ENCODE peak calls at places on chromosomes 13 and 19, in eight cellular contexts. One of them, this sample, is unnamed.

GRCh38 chr13:98672947-98673545 is 79.4 kb downstream of the SLC15A1 start:
- DNase-seq in K562: peak; percentile 55
- DNase-seq in SK-N-SH: peak; percentile 77
- DNase-seq in endothelial cell of umbilical vein: peak; percentile 67
- DNase-seq in H1: peak; percentile 15
- DNase-seq in GM12878: peak; percentile 13
- DNase-seq in SK-N-MC: no peak
- DNase-seq in HepG2: peak; percentile 81
- DNase-seq in this sample: peak; percentile 71

GRCh38 chr13:28568286-28568685 is 73.4 kb upstream of the FLT1 start:
- DNase-seq in K562: peak; percentile 31
- DNase-seq in SK-N-SH: peak; percentile 46
- DNase-seq in endothelial cell of umbilical vein: peak; percentile 49
- DNase-seq in H1: no peak
- DNase-seq in GM12878: no peak
- DNase-seq in SK-N-MC: no peak
- DNase-seq in HepG2: no peak
- DNase-seq in this sample: no peak

GRCh38 chr19:3585301-3586123 is at the start of gene GIPC3:
- DNase-seq in K562: peak; percentile 67
- DNase-seq in SK-N-SH: peak; percentile 73
- DNase-seq in endothelial cell of umbilical vein: no peak
- DNase-seq in H1: no peak
- DNase-seq in GM12878: no peak
- DNase-seq in SK-N-MC: no peak
- DNase-seq in HepG2: no peak
- DNase-seq in this sample: no peak

GRCh38 chr13:35552172-35552844 is 75.8 kb upstream of the MAB21L1 start:
- DNase-seq in K562: no peak
- DNase-seq in SK-N-SH: no peak
- DNase-seq in endothelial cell of umbilical vein: peak; percentile 44
- DNase-seq in H1: no peak
- DNase-seq in GM12878: no peak
- DNase-seq in SK-N-MC: no peak
- DNase-seq in HepG2: no peak
- DNase-seq in this sample: no peak

GRCh38 chr13:37657134-37657533 is 58.6 kb upstream of the POSTN start:
- DNase-seq in K562: no peak
- DNase-seq in SK-N-SH: no peak
- DNase-seq in endothelial cell of umbilical vein: peak; percentile 91
- DNase-seq in H1: no peak
- DNase-seq in GM12878: no peak
- DNase-seq in SK-N-MC: no peak
- DNase-seq in HepG2: no peak
- DNase-seq in this sample: no peak

GRCh38 chr19:40726279-40726678 is 9.4 kb downstream of the ITPKC start:
- DNase-seq in K562: no peak
- DNase-seq in SK-N-SH: no peak
- DNase-seq in endothelial cell of umbilical vein: no peak
- DNase-seq in H1: no peak
- DNase-seq in GM12878: no peak
- DNase-seq in SK-N-MC: no peak
- DNase-seq in HepG2: no peak
- DNase-seq in this sample: no peak

GRCh38 chr19:3285647-3286176 is 61.3 kb downstream of the CELF5 start:
- DNase-seq in K562: peak; percentile 99
- DNase-seq in SK-N-SH: peak; percentile 91
- DNase-seq in endothelial cell of umbilical vein: no peak
- DNase-seq in H1: no peak
- DNase-seq in GM12878: no peak
- DNase-seq in SK-N-MC: no peak
- DNase-seq in HepG2: peak; percentile 59
- DNase-seq in this sample: no peak

GRCh38 chr13:30997697-30998547 is 65.5 kb downstream of the TEX26 start:
- DNase-seq in K562: no peak
- DNase-seq in SK-N-SH: peak; percentile 55
- DNase-seq in endothelial cell of umbilical vein: no peak
- DNase-seq in H1: no peak
- DNase-seq in GM12878: no peak
- DNase-seq in SK-N-MC: no peak
- DNase-seq in HepG2: no peak
- DNase-seq in this sample: no peak

GRCh38 chr19:1324792-1325567 is 39.3 kb downstream of the EFNA2 start:
- DNase-seq in K562: peak; percentile 88
- DNase-seq in SK-N-SH: peak; percentile 84
- DNase-seq in endothelial cell of umbilical vein: peak; percentile 59
- DNase-seq in H1: no peak
- DNase-seq in GM12878: no peak
- DNase-seq in SK-N-MC: no peak
- DNase-seq in HepG2: peak; percentile 82
- DNase-seq in this sample: peak; percentile 19

GRCh38 chr19:48638831-48639381 is 1.7 kb upstream of the DBP start:
- DNase-seq in K562: peak; percentile 77
- DNase-seq in SK-N-SH: peak; percentile 69
- DNase-seq in endothelial cell of umbilical vein: no peak
- DNase-seq in H1: no peak
- DNase-seq in GM12878: no peak
- DNase-seq in SK-N-MC: no peak
- DNase-seq in HepG2: no peak
- DNase-seq in this sample: no peak

GRCh38 chr19:51593138-51593890 is 22.2 kb downstream of the ZNF175 start:
- DNase-seq in K562: peak; percentile 26
- DNase-seq in SK-N-SH: no peak
- DNase-seq in endothelial cell of umbilical vein: no peak
- DNase-seq in H1: no peak
- DNase-seq in GM12878: no peak
- DNase-seq in SK-N-MC: no peak
- DNase-seq in HepG2: no peak
- DNase-seq in this sample: no peak

GRCh38 chr19:51595190-51595589 is 24.1 kb downstream of the ZNF175 start:
- DNase-seq in K562: no peak
- DNase-seq in SK-N-SH: no peak
- DNase-seq in endothelial cell of umbilical vein: no peak
- DNase-seq in H1: no peak
- DNase-seq in GM12878: no peak
- DNase-seq in SK-N-MC: no peak
- DNase-seq in HepG2: no peak
- DNase-seq in this sample: no peak

GRCh38 chr19:51593969-51594773 is 23.1 kb downstream of the ZNF175 start:
- DNase-seq in K562: peak; percentile 97
- DNase-seq in SK-N-SH: peak; percentile 96
- DNase-seq in endothelial cell of umbilical vein: peak; percentile 97
- DNase-seq in H1: peak; percentile 87
- DNase-seq in GM12878: peak; percentile 89
- DNase-seq in SK-N-MC: peak; percentile 80
- DNase-seq in HepG2: peak; percentile 76
- DNase-seq in this sample: peak; percentile 90

GRCh38 chr19:51595776-51596175 is 24.7 kb downstream of the ZNF175 start:
- DNase-seq in K562: no peak
- DNase-seq in SK-N-SH: no peak
- DNase-seq in endothelial cell of umbilical vein: no peak
- DNase-seq in H1: no peak
- DNase-seq in GM12878: no peak
- DNase-seq in SK-N-MC: no peak
- DNase-seq in HepG2: no peak
- DNase-seq in this sample: no peak

GRCh38 chr19:51594774-51595109 is 23.7 kb downstream of the ZNF175 start:
- DNase-seq in K562: no peak
- DNase-seq in SK-N-SH: no peak
- DNase-seq in endothelial cell of umbilical vein: no peak
- DNase-seq in H1: no peak
- DNase-seq in GM12878: no peak
- DNase-seq in SK-N-MC: no peak
- DNase-seq in HepG2: no peak
- DNase-seq in this sample: no peak
- H3K9ac ChIP-seq in K562: peak overlapping the region; percentile 64
- H3K9ac ChIP-seq in SK-N-SH: peak overlapping the region; percentile 57
- H3K9ac ChIP-seq in endothelial cell of umbilical vein: peak overlapping the region; percentile 1
- H3K9ac ChIP-seq in H1: no peak overlapping the region
- H3K9ac ChIP-seq in GM12878: peak overlapping the region; percentile 62
- H3K9ac ChIP-seq in SK-N-MC: peak overlapping the region; percentile 17
- H3K9ac ChIP-seq in HepG2: peak overlapping the region; percentile 33
- H3K9ac ChIP-seq in this sample: peak overlapping the region; percentile 39

DNA sequence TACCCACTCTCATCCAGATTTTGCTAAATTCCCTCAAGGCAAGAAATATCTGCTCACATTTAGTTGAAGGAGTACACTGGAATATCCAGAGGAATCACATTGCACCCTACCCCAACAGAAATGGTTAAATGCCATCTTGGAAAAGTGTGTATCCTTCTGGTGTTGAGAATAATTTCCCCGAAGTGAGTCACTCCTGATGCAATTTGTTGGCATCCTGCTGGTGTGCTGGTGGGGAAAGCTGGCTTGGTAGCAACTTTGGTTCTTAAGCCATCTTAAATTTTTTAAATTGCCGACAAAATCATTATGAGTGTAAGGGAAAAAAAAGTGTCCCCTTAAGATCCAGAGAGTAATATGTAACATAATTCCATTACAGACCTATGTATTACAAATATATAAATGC is 337.3 kb upstream of the DACH1 start:
- DNase-seq in K562: no peak
- DNase-seq in SK-N-SH: no peak
- DNase-seq in endothelial cell of umbilical vein: no peak
- DNase-seq in H1: no peak
- DNase-seq in GM12878: no peak
- DNase-seq in SK-N-MC: no peak
- DNase-seq in HepG2: no peak
- DNase-seq in this sample: peak; percentile 2
- TF ChIP-seq POLR2AphosphoS5 in K562: no peak
- TF ChIP-seq POLR2AphosphoS5 in SK-N-SH: no peak
- TF ChIP-seq POLR2AphosphoS5 in endothelial cell of umbilical vein: no peak
- TF ChIP-seq POLR2AphosphoS5 in H1: no peak
- TF ChIP-seq POLR2AphosphoS5 in GM12878: no peak
- TF ChIP-seq POLR2AphosphoS5 in SK-N-MC: no peak
- TF ChIP-seq POLR2AphosphoS5 in HepG2: no peak
- TF ChIP-seq POLR2AphosphoS5 in this sample: no peak

DNA sequence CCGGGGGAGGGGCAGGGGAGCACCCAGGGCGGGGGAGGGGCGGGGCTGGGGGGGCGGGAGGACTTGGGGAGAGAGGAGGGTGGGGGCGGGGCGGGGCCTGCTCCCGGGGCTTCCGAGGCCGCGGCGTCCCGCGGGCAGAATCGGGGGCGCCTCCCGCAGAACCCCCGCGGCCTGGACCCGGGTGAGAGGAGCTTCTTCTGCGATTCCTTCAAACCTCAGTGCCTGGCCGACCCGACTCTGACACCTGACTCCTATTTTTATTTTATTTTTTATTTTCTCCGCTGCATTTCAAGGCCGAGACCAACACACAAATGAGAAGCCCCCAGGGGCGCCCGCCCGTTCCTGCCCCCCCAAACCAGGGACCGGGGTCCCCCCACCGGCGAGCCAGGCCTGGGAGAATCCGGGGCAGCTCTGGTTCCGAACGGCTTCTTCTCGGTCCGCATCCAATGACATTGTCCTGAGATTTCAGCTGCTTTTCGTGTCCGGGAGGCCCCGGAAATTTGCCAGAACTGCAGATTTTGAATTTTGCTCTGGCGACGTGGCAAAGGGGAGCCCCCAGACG is 522 bp upstream of the GRTP1 start:
- DNase-seq in K562: no peak
- DNase-seq in SK-N-SH: no peak
- DNase-seq in endothelial cell of umbilical vein: no peak
- DNase-seq in H1: no peak
- DNase-seq in GM12878: no peak
- DNase-seq in SK-N-MC: no peak
- DNase-seq in HepG2: no peak
- DNase-seq in this sample: no peak
- H3K9ac ChIP-seq in K562: no peak overlapping the region
- H3K9ac ChIP-seq in SK-N-SH: peak overlapping the region; percentile 36
- H3K9ac ChIP-seq in endothelial cell of umbilical vein: no peak overlapping the region
- H3K9ac ChIP-seq in H1: no peak overlapping the region
- H3K9ac ChIP-seq in GM12878: no peak overlapping the region
- H3K9ac ChIP-seq in SK-N-MC: peak overlapping the region; percentile 84
- H3K9ac ChIP-seq in HepG2: peak overlapping the region; percentile 52
- H3K9ac ChIP-seq in this sample: peak overlapping the region; percentile 20

GRCh38 chr13:91347996-91348905 is 764 bp downstream of the MIR17HG start:
- DNase-seq in K562: peak; percentile 99
- DNase-seq in SK-N-SH: no peak
- DNase-seq in endothelial cell of umbilical vein: peak; percentile 23
- DNase-seq in H1: no peak
- DNase-seq in GM12878: no peak
- DNase-seq in SK-N-MC: no peak
- DNase-seq in HepG2: no peak
- DNase-seq in this sample: no peak
- TF ChIP-seq POLR2AphosphoS5 in K562: no peak
- TF ChIP-seq POLR2AphosphoS5 in SK-N-SH: no peak
- TF ChIP-seq POLR2AphosphoS5 in endothelial cell of umbilical vein: no peak
- TF ChIP-seq POLR2AphosphoS5 in H1: peak; percentile 52
- TF ChIP-seq POLR2AphosphoS5 in GM12878: no peak
- TF ChIP-seq POLR2AphosphoS5 in SK-N-MC: no peak
- TF ChIP-seq POLR2AphosphoS5 in HepG2: peak; percentile 1
- TF ChIP-seq POLR2AphosphoS5 in this sample: no peak

DNA sequence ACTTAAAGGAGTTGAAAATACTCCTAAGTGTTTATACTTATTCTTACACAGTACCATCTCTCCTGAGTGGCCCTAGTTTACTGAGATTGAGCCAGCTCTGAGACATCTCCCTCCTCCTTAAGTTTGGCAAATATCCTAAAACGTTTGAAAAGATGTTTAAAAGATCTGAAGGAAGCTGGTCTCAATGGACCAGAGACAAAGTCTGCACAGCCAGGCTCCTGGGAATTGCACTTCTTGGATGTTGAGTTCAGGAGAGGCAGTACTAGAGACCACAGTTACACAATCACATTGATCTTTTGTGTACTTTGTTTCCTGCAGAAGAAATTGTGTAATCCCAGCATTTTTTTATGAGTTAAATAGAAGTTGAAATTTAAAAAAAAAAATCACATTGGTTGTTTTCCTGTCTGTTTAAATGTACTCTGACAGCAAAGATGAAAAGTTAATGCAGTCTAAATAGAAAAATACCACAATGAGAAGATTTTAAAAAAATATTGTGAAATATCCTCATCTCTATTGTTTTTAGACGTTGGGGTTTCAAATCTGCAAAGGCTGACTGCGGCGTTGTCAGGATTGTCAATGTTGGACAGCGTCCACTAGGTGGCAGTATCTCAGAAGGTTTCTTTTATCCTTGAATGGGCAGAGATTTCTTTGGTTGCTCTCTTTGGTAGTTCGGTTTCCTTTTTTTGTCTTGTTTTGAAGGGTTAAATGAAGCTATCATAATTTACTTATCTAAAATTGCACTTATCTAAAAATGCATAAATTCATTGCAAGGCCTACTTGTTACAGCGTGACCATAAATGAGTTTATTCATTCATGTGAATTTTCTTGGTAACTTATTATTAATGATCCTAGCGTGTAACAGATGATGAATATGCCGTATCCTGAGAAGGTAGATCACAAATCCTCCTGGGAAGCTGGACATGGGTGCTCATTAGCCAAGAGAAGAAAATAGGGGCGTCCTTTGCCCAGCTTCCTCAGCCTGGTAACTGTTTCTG is 20.9 kb downstream of the TNFSF11 start:
- DNase-seq in K562: peak; percentile 61
- DNase-seq in SK-N-SH: peak; percentile 58
- DNase-seq in endothelial cell of umbilical vein: peak; percentile 62
- DNase-seq in H1: no peak
- DNase-seq in GM12878: peak; percentile 46
- DNase-seq in SK-N-MC: peak; percentile 26
- DNase-seq in HepG2: peak; percentile 52
- DNase-seq in this sample: peak; percentile 51
- H3K9ac ChIP-seq in K562: no peak overlapping the region
- H3K9ac ChIP-seq in SK-N-SH: no peak overlapping the region
- H3K9ac ChIP-seq in endothelial cell of umbilical vein: no peak overlapping the region
- H3K9ac ChIP-seq in H1: no peak overlapping the region
- H3K9ac ChIP-seq in GM12878: no peak overlapping the region
- H3K9ac ChIP-seq in SK-N-MC: no peak overlapping the region
- H3K9ac ChIP-seq in HepG2: no peak overlapping the region
- H3K9ac ChIP-seq in this sample: no peak overlapping the region